ENCODE peak calls at places on chromosomes 3 and 15, in four cellular contexts. D, P, Z and V are unnamed samples.

GRCh38 chr3:194690501-194691372 is 5.1 kb downstream of the FAM43A start:
- DNase-seq in D (no peak), P (peak), Z (no peak), V (no peak)

GRCh38 chr3:193737191-193737751 is 144.3 kb downstream of the OPA1 start:
- DNase-seq in D (no peak), P (no peak), Z (no peak), V (no peak)

GRCh38 chr15:96324192-96324895 is 6.2 kb upstream of the NR2F2 start:
- DNase-seq in D (no peak), P (no peak), Z (no peak), V (no peak)

GRCh38 chr15:101045835-101046691 is 126.9 kb downstream of the LRRK1 start:
- DNase-seq in D (no peak), P (no peak), Z (no peak), V (no peak)

GRCh38 chr3:132660745-132661067 is 577 bp downstream of the UBA5 start:
- DNase-seq in D (no peak), P (no peak), Z (no peak), V (no peak)

GRCh38 chr3:106428565-106428994 is 559.8 kb upstream of the CBLB start:
- DNase-seq in D (no peak), P (no peak), Z (no peak), V (no peak)

GRCh38 chr3:33886015-33886414 is 87.6 kb downstream of the PDCD6IP start:
- DNase-seq in D (no peak), P (no peak), Z (no peak), V (no peak)

GRCh38 chr3:44825264-44825925 is 36.3 kb upstream of the TMEM42 start:
- DNase-seq in D (no peak), P (no peak), Z (no peak), V (no peak)

GRCh38 chr3:43372007-43372754 is 85.8 kb downstream of the SNRK start:
- DNase-seq in D (no peak), P (no peak), Z (no peak), V (no peak)

GRCh38 chr3:141385386-141386079 is 17.2 kb downstream of the ZBTB38 start:
- DNase-seq in D (no peak), P (no peak), Z (no peak), V (no peak)

GRCh38 chr3:133991209-133991608 is 38.5 kb downstream of the SLCO2A1 start:
- DNase-seq in D (no peak), P (no peak), Z (no peak), V (no peak)

GRCh38 chr3:193031909-193032308 is 114.3 kb upstream of the MB21D2 start:
- DNase-seq in D (no peak), P (no peak), Z (no peak), V (no peak)

GRCh38 chr15:56968821-56969220 is 50.4 kb downstream of the TCF12 start:
- DNase-seq in D (no peak), P (peak), Z (no peak), V (no peak)

GRCh38 chr3:193768069-193768391 is 175.0 kb downstream of the OPA1 start:
- DNase-seq in D (no peak), P (no peak), Z (no peak), V (no peak)

GRCh38 chr15:25741253-25741575 is 121.9 kb downstream of the ATP10A start:
- DNase-seq in D (no peak), P (no peak), Z (no peak), V (no peak)

GRCh38 chr3:138459619-138460535 is 25.5 kb downstream of the ESYT3 start:
- DNase-seq in D (no peak), P (no peak), Z (no peak), V (no peak)

GRCh38 chr3:111956449-111956848 is 22.4 kb upstream of the ABHD10 start:
- DNase-seq in D (no peak), P (no peak), Z (no peak), V (no peak)

GRCh38 chr15:101647251-101647650 is 4.9 kb downstream of the TM2D3 start:
- DNase-seq in D (no peak), P (no peak), Z (no peak), V (no peak)

GRCh38 chr15:26773485-26773877 is 615 bp upstream of the GABRB3 start:
- DNase-seq in D (peak), P (no peak), Z (no peak), V (no peak)

GRCh38 chr3:56101576-56101975 is 366.7 kb downstream of the ERC2 start:
- DNase-seq in D (no peak), P (no peak), Z (no peak), V (no peak)

GRCh38 chr3:128426128-128426921 is 40.4 kb downstream of the DNAJB8 start:
- DNase-seq in D (peak), P (peak), Z (peak), V (no peak)

GRCh38 chr3:173025941-173026340 is 115.1 kb downstream of the SPATA16 start:
- DNase-seq in D (no peak), P (no peak), Z (no peak), V (no peak)

GRCh38 chr15:90629217-90629616 is 87.9 kb upstream of the BLM start:
- DNase-seq in D (no peak), P (no peak), Z (no peak), V (no peak)

GRCh38 chr15:90623854-90624253 is 93.3 kb upstream of the BLM start:
- DNase-seq in D (no peak), P (no peak), Z (no peak), V (no peak)

GRCh38 chr15:90624278-90624930 is 92.7 kb upstream of the BLM start:
- DNase-seq in D (no peak), P (no peak), Z (no peak), V (no peak)

GRCh38 chr15:90620379-90621134 is 90.8 kb downstream of the CRTC3 start:
- DNase-seq in D (no peak), P (no peak), Z (peak), V (peak)

DNA sequence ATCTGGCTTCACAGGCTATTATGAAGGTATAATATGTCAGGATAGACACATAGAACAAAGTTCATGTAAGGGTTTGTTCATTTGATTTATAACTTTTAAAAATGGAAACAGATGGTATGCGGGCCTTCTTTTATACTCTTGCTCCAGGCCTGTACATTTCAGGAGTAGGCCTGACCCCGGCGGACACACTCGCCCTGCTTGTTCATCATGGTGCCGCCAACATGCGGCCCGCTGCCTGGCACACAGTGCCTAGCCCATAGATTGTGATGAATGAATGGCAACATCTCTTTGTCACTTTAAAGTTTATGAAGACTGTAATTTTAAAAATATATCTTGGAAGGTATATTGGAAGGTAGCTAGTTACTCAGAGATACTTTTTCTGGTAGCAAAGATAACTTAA is 92.1 kb upstream of the BLM start:
- DNase-seq in D (no peak), P (no peak), Z (no peak), V (no peak)
- TF ChIP-seq SP1 in D (no peak), P (no peak), Z (no peak), V (no peak)

DNA sequence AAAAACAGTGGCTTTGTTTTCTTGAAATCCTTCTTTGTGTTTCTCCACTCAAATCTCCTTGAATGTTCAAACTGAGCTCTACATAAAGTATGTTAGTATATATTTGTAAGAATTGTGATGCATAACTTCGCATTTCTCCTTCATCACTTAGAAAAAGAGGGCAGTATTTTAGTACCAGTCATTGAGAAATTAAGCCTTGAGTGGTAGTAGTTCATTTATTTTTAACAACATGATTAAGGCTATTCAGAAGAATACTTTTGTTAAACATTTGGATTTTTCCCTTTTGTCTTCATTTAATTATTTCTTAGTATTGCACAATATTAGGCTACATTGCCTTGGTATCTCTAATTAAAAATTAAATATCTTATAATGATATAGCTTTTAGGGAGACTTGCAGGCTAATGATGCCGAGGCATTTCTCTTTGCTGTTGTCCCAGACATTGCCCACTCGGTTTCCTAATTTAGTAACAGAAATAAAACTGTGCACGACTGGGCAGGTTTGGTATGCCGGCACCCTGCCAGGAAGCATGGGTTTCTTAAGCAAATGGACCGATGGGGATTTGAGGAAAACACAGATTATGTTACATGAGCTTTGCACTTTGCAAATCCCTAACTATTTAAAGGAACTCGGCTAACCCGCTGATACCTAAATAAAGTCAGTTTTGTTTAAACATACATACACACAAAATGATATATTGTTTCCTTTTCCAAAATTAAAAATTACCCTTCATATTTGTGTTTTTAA is 54.7 kb downstream of the LRRC28 start:
- DNase-seq in D (peak), P (peak), Z (no peak), V (no peak)
- TF ChIP-seq TARDBP in D (no peak), P (no peak), Z (no peak), V (no peak)

DNA sequence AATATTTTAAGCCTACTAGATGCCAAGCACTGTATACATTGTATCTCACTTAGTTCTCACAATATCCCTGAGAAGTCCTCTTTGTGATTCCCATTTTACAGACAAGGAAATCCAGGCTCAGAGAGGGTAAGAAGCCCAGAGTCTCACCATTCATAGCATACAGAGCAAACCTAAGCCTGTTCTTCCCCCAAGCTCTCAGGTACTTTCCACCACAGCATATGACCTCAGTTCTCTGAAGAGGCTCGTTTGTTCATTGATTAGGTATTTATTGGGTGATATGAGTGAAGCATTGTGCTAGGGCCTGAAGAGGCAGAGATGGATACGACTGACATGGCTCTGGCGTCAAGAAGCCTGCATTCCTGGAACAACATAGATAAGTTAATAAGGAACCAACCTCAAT is 310.9 kb upstream of the UMPS start:
- DNase-seq in D (no peak), P (no peak), Z (no peak), V (no peak)
- TF ChIP-seq SP1 in D (no peak), P (no peak), Z (no peak), V (no peak)

GRCh38 chr3:188780188-188781147 is 391.3 kb upstream of the TPRG1 start:
- DNase-seq in D (no peak), P (peak), Z (no peak), V (no peak)
- TF ChIP-seq TARDBP in D (no peak), P (no peak), Z (no peak), V (no peak)

GRCh38 chr3:125375950-125376679 is 990 bp upstream of the ZNF148 start:
- DNase-seq in D (no peak), P (peak), Z (no peak), V (no peak)
- TF ChIP-seq SP1 in D (no peak), P (no peak), Z (no peak), V (no peak)

GRCh38 chr3:161349529-161350278 is 21.6 kb downstream of the SPTSSB start:
- DNase-seq in D (no peak), P (peak), Z (no peak), V (no peak)
- TF ChIP-seq TARDBP in D (no peak), P (no peak), Z (no peak), V (no peak)

DNA sequence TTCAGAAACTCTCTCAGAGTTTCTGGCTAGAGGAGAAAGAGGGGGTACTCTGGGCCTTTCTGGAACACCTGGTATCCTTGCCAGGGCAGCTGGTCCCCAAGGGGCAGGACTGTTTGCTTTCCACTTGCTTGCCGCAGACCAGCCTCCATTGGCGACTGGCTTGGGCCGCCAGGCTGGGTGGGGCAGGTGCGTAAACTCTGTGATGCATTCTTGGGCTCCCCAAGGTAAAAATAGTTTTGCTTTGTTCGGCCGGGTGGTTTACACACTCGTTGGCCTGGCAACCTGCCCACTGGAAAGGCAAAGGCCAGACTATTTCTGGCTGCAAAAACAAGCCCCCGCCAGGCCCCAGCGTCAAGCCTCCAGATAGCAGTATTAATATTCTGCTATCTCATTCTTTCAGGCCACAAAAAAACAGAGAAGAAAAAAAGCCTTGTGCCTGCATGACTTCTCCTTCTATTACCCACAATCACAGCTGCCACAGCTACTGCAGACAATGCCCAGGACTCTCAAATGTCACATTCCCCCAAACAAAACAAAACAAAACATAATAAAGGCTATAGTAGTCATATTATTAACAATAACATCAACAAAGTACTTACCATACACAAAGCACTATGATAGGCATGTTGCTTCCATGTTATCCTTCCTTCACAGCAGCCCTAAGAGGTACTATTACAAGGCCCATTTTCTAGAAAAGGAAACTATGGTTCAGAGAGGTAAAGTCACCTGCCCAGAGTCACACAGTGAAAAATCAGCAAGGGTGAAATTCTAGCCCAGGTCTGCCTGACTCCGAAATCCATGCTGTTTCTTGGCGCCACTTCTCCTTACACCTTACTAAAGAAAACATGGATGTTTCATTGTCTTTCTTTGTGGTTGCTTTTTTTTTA is 14.0 kb upstream of the SSUH2 start:
- DNase-seq in D (no peak), P (peak), Z (no peak), V (peak)
- TF ChIP-seq SP1 in D (no peak), P (no peak), Z (no peak), V (peak)

DNA sequence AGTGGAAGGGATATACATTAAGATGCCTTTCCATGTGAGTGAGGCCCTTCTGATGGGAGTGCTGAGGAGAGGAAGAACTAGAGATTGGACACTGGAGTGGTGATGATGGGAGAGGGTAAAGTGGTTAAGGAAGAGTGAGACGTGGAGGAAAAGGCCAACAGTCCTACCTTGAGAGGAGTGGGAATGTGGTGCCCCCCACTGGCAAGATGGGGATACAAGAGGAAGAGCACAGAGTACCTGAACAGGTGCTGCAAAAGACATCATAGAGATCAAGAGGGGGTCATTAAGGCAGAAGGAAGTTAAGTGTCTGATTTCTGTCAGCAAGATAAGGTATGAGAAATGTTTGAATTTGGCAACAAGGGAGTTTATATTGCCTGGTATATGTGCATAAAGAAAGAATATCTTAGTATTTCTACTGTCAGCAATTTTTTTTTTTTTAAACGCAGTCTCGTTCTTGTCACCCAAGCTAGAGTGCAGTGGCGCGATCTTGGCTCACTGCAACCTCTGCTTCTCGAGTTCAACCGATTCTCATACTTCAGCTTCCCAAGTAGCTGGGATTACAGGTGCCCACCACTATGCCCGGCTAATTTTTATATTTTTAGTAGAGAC is 34.0 kb downstream of the ARIH2 start:
- DNase-seq in D (peak), P (peak), Z (no peak), V (no peak)
- TF ChIP-seq TARDBP in D (no peak), P (no peak), Z (no peak), V (no peak)

DNA sequence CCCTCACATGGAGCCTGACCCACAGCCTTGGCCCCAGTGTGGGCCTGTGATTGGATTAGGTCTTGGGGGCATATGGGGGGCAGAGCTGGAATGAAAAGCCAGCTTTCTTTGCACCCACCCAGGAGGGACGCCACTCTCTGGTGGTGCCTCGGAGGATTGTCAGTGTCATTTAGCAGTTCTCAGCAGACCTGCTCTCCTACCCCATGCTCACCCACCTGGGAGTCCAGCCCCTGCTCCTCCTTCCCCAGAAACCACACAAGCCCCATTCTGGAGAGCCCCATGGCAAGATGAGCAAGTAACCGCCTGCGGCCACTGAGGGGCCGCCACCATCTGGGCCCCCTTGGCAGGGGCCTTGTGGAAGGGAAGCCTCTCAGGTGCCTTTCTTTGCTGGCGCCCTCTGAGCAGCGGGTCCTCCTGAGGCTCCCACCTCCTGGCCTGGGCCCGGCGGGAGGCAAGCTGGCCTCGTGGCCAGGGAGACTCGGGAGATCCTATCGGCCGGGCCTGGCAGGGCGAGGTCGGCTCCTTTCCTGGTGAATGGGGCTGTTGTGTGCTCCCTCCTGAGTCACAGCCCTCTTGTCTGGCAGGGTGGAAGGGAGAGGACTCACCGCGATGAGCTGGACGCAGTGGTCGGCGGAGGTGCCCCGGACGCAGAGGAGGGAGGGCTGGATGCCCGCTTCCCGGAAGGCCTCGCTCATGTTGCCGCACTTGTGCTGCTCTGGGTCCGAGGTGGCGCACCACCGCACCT is 2.3 kb downstream of the MELTF start:
- DNase-seq in D (no peak), P (no peak), Z (no peak), V (no peak)
- TF ChIP-seq SP1 in D (no peak), P (no peak), Z (no peak), V (no peak)

DNA sequence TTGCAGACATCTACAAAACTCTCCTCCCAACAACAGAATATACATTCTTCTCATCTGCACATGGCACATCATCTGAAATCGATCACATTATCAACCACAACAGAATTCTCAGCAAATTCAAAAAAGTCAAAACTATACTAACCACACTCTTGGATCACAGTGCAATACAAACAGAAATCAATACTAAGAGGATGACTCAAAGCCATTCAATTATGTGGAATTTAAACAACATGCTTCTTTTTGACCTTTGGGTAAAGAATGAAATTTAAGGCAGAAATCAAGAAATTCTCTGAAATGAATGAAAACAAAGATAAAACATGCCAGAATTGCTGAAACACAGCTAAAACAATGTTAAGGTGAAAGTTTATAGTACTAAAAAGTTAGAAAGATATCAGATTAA is 358.1 kb downstream of the NSUN3 start:
- DNase-seq in D (no peak), P (no peak), Z (no peak), V (no peak)
- TF ChIP-seq TARDBP in D (no peak), P (no peak), Z (no peak), V (no peak)